ENCODE peak calls at places on chromosomes 12 and 14, in nine cellular contexts. U is NCI-H1105 treated with DMSO at 0.1 percent for 48 hours; H is stimulated activated CD4-positive, alpha-beta T cell treated with anti-CD3 and anti-CD28 coated beads, TNF-alpha, amount 100 ng/mL, for 1 hour; C is activated T-cell treated with anti-CD3 and anti-CD28 coated beads, Interleukin-2, amount 50 U/mL, for 4 hours; E is EL; K is activated naive CD8-positive, alpha-beta T cell treated with anti-CD3 and anti-CD28 coated beads, Interleukin-2, amount 10 ng/mL, durations not matched to agents 7 days and 5 days; I is adipocyte; W is upper lobe of right lung; L is DND-41. O is an unnamed sample.

GRCh38 chr14:74257078-74257987 is 18.1 kb downstream of the VSX2 start:
- DNase-seq in W (peak; percentile 76), E (peak; percentile 32), L (peak; percentile 83), C (peak; percentile 59), U (peak; percentile 74), K (peak; percentile 77), I (peak; percentile 69), H (peak; percentile 45), O (peak; percentile 92)

GRCh38 chr14:64114166-64114565 is 180.0 kb downstream of the ESR2 start:
- DNase-seq in W (no peak), L (no peak), I (no peak), C (no peak), U (no peak), K (no peak), E (no peak), H (no peak), O (no peak)

GRCh38 chr12:50187084-50187900 is 20.1 kb upstream of the CERS5 start:
- DNase-seq in I (peak; percentile 88), U (no peak), C (no peak), H (no peak), W (no peak), L (no peak), K (no peak), E (peak; percentile 93), O (peak; percentile 58)

GRCh38 chr14:72902802-72903530 is 9.1 kb upstream of the DPF3 start:
- DNase-seq in E (no peak), L (no peak), H (no peak), W (no peak), I (no peak), C (no peak), K (no peak), U (no peak), O (no peak)

GRCh38 chr12:89704457-89704856 is 4.2 kb downstream of the ATP2B1 start:
- DNase-seq in C (no peak), I (no peak), U (no peak), E (no peak), H (no peak), L (no peak), K (no peak), W (no peak), O (no peak)

GRCh38 chr12:92597997-92598396 is 104.8 kb upstream of the PLEKHG7 start:
- DNase-seq in E (peak; percentile 63), C (no peak), H (no peak), I (peak; percentile 41), U (no peak), K (no peak), W (no peak), L (no peak), O (no peak)

GRCh38 chr14:28515571-28515970 is 251.0 kb upstream of the FOXG1 start:
- DNase-seq in W (no peak), C (no peak), U (no peak), E (no peak), H (no peak), K (no peak), I (peak; percentile 94), L (no peak), O (no peak)

GRCh38 chr12:19779393-19780056 is 340.2 kb downstream of the AEBP2 start:
- DNase-seq in K (no peak), H (no peak), C (no peak), U (no peak), I (peak; percentile 52), W (no peak), E (no peak), L (no peak), O (no peak)

GRCh38 chr12:94178054-94178453 is 29.7 kb downstream of the PLXNC1 start:
- DNase-seq in U (no peak), I (no peak), L (no peak), H (no peak), K (no peak), E (no peak), C (no peak), W (no peak), O (no peak)

GRCh38 chr14:52015411-52016030 is 26.2 kb downstream of the RTRAF start:
- DNase-seq in K (no peak), U (peak; percentile 23), H (no peak), C (no peak), E (no peak), I (no peak), W (no peak), L (no peak), O (no peak)

GRCh38 chr14:35682802-35683201 is 126.3 kb downstream of the RALGAPA1 start:
- DNase-seq in K (no peak), W (no peak), E (no peak), U (no peak), L (no peak), I (peak; percentile 22), C (no peak), H (no peak), O (no peak)

GRCh38 chr12:100857418-100857817 is 62.8 kb downstream of the ANO4 start:
- DNase-seq in H (no peak), L (no peak), I (no peak), C (no peak), E (no peak), W (no peak), K (no peak), U (no peak), O (no peak)

GRCh38 chr14:38098074-38098846 is 109.4 kb upstream of the SSTR1 start:
- DNase-seq in L (no peak), K (no peak), U (no peak), E (peak; percentile 95), H (no peak), C (no peak), I (peak; percentile 75), W (no peak), O (no peak)

GRCh38 chr14:92794547-92794941 is 439 bp downstream of the GOLGA5 start:
- DNase-seq in H (no peak), C (no peak), U (no peak), L (peak; percentile 8), K (no peak), I (peak; percentile 46), E (peak; percentile 18), W (no peak), O (no peak)

GRCh38 chr14:21997300-21997699 is 323.7 kb upstream of the OR4E1 start:
- DNase-seq in C (peak; percentile 10), W (no peak), K (no peak), I (no peak), L (peak; percentile 41), E (peak; percentile 6), U (no peak), H (no peak), O (no peak)

GRCh38 chr12:132243596-132244289 is 85.6 kb downstream of the GALNT9 start:
- DNase-seq in E (no peak), U (no peak), L (no peak), I (no peak), C (no peak), H (no peak), K (no peak), W (peak; percentile 60), O (no peak)

GRCh38 chr14:67166450-67166853 is 22.8 kb upstream of the GARIN2 start:
- DNase-seq in C (peak; percentile 7), L (peak; percentile 52), U (peak; percentile 40), K (no peak), H (no peak), E (peak; percentile 55), W (no peak), I (peak; percentile 79), O (peak; percentile 16)

GRCh38 chr14:23319746-23320583 is 1.3 kb upstream of the PABPN1 start:
- DNase-seq in L (no peak), W (no peak), C (no peak), I (no peak), U (peak; percentile 35), H (no peak), E (no peak), K (no peak), O (no peak)

GRCh38 chr14:101225116-101225728 is 321.7 kb upstream of the RTL1 start:
- DNase-seq in K (no peak), L (peak; percentile 98), C (no peak), I (no peak), H (no peak), W (no peak), U (no peak), E (no peak), O (no peak)

GRCh38 chr14:53549956-53550355 is 396.8 kb upstream of the DDHD1 start:
- DNase-seq in K (no peak), I (no peak), C (no peak), H (no peak), U (no peak), E (no peak), L (no peak), W (no peak), O (no peak)

GRCh38 chr14:70186826-70187483 is 1.8 kb downstream of the SLC8A3 start:
- DNase-seq in K (no peak), W (no peak), C (no peak), E (peak; percentile 44), H (no peak), I (no peak), L (no peak), U (peak; percentile 62), O (peak; percentile 77)

GRCh38 chr12:73589220-73589619 is 948.4 kb upstream of the ATXN7L3B start:
- DNase-seq in I (no peak), L (no peak), E (no peak), H (no peak), C (no peak), W (no peak), U (no peak), K (no peak), O (no peak)

GRCh38 chr14:21408152-21408551 is 24.3 kb upstream of the SUPT16H start:
- DNase-seq in C (no peak), I (peak; percentile 73), H (no peak), U (no peak), W (no peak), K (no peak), L (no peak), E (peak; percentile 78), O (no peak)

GRCh38 chr14:73739174-73739898 is 25.2 kb upstream of the PNMA1 start:
- DNase-seq in I (no peak), L (no peak), W (no peak), E (no peak), H (no peak), K (no peak), C (no peak), U (no peak), O (no peak)

GRCh38 chr12:120693848-120694247 is 6.9 kb downstream of the MLEC start:
- DNase-seq in L (no peak), C (no peak), H (no peak), I (no peak), E (no peak), K (no peak), U (no peak), W (no peak), O (no peak)

GRCh38 chr12:109606261-109607028 is 32.9 kb downstream of the MVK start:
- DNase-seq in U (no peak), E (no peak), W (no peak), C (no peak), I (peak; percentile 8), H (no peak), L (no peak), K (no peak), O (no peak)

GRCh38 chr14:89399594-89400068 is 17.4 kb downstream of the FOXN3 start:
- DNase-seq in K (no peak), C (no peak), I (peak; percentile 77), U (peak; percentile 79), L (no peak), E (peak; percentile 13), H (no peak), W (no peak), O (no peak)

GRCh38 chr14:59438148-59438766 is 26.9 kb downstream of the GPR135 start:
- DNase-seq in E (peak; percentile 83), U (no peak), I (peak; percentile 40), H (no peak), L (no peak), W (no peak), C (no peak), K (no peak), O (no peak)

GRCh38 chr12:124188059-124188458 is 106.8 kb upstream of the RFLNA start:
- DNase-seq in I (no peak), C (no peak), L (no peak), H (no peak), E (no peak), W (no peak), U (no peak), K (no peak), O (no peak)

GRCh38 chr14:100629696-100630095 is 42.5 kb upstream of the BEGAIN start:
- DNase-seq in C (no peak), K (no peak), H (no peak), E (no peak), L (no peak), I (no peak), U (no peak), W (no peak), O (no peak)

O was measured in GM20000.